ENCODE peak calls at places on chromosomes 6 and 20, in five cellular contexts. U is suprapubic skin, G is endothelial cell of umbilical vein, M is GM12878, T is uterus. Z is an unnamed sample.

GRCh38 chr6:87922947-87923330 is 124.7 kb upstream of the SPACA1 start:
- DNase-seq in U (no peak), G (no peak), M (peak), T (no peak), Z (no peak)

GRCh38 chr6:122696079-122696478 is 83.4 kb upstream of the FABP7 start:
- DNase-seq in U (no peak), G (peak), M (no peak), T (no peak), Z (no peak)

GRCh38 chr6:45378324-45378926 is 691 bp upstream of the SUPT3H start:
- DNase-seq in U (no peak), G (no peak), M (no peak), T (no peak), Z (peak)

GRCh38 chr6:129476810-129477209 is 233.2 kb downstream of the ARHGAP18 start:
- DNase-seq in U (no peak), G (no peak), M (no peak), T (no peak), Z (no peak)

GRCh38 chr20:35490736-35491181 is 35.4 kb downstream of the CEP250 start:
- DNase-seq in U (no peak), G (no peak), M (peak), T (no peak), Z (no peak)

GRCh38 chr6:75666590-75666989 is 64.9 kb downstream of the SENP6 start:
- DNase-seq in U (no peak), G (no peak), M (no peak), T (no peak), Z (no peak)

GRCh38 chr6:41021832-41022231 is 17.2 kb downstream of the UNC5CL start:
- DNase-seq in U (no peak), G (peak), M (no peak), T (no peak), Z (peak)

GRCh38 chr20:37145014-37145413 is 34.1 kb upstream of the RPN2 start:
- DNase-seq in U (no peak), G (no peak), M (no peak), T (no peak), Z (no peak)

GRCh38 chr20:32888636-32889035 is 29.9 kb downstream of the EFCAB8 start:
- DNase-seq in U (no peak), G (no peak), M (no peak), T (no peak), Z (no peak)

GRCh38 chr6:134047124-134047523 is 5.3 kb downstream of the SLC2A12 start:
- DNase-seq in U (no peak), G (no peak), M (no peak), T (no peak), Z (no peak)

GRCh38 chr20:53186630-53187029 is 214.5 kb downstream of the TSHZ2 start:
- DNase-seq in U (no peak), G (no peak), M (no peak), T (no peak), Z (no peak)

GRCh38 chr6:108838101-108838717 is 10.0 kb upstream of the ARMC2 start:
- DNase-seq in U (no peak), G (no peak), M (no peak), T (no peak), Z (no peak)

GRCh38 chr6:145206247-145206907 is 528.9 kb downstream of the EPM2A start:
- DNase-seq in U (no peak), G (no peak), M (no peak), T (no peak), Z (peak)

GRCh38 chr6:155165029-155165710 is 98.6 kb upstream of the CLDN20 start:
- DNase-seq in U (no peak), G (no peak), M (no peak), T (no peak), Z (no peak)

GRCh38 chr6:157753291-157753690 is 69.8 kb upstream of the SNX9 start:
- DNase-seq in U (no peak), G (no peak), M (no peak), T (no peak), Z (no peak)

GRCh38 chr6:15744824-15745402 is 82.1 kb upstream of the DTNBP1 start:
- DNase-seq in U (no peak), G (no peak), M (no peak), T (no peak), Z (no peak)

GRCh38 chr6:99013145-99013544 is 65.4 kb upstream of the FBXL4 start:
- DNase-seq in U (no peak), G (no peak), M (no peak), T (no peak), Z (no peak)

GRCh38 chr6:38656896-38657295 is 17.2 kb upstream of the BTBD9 start:
- DNase-seq in U (no peak), G (no peak), M (no peak), T (no peak), Z (no peak)

GRCh38 chr6:56764081-56764566 is 121.4 kb upstream of the DST start:
- DNase-seq in U (no peak), G (peak), M (peak), T (no peak), Z (peak)

GRCh38 chr20:31934968-31935764 is 16.7 kb downstream of the PDRG1 start:
- DNase-seq in U (no peak), G (no peak), M (no peak), T (no peak), Z (no peak)

GRCh38 chr6:15662246-15663056 is at the start of gene DTNBP1:
- DNase-seq in U (peak), G (peak), M (peak), T (peak), Z (peak)

GRCh38 chr6:52417675-52418111 is 2.4 kb upstream of the EFHC1 start:
- DNase-seq in U (no peak), G (peak), M (no peak), T (no peak), Z (no peak)

GRCh38 chr6:14863896-14864850 is 381.7 kb upstream of the JARID2 start:
- DNase-seq in U (no peak), G (no peak), M (no peak), T (no peak), Z (no peak)

GRCh38 chr6:140393665-140394064 is 1019.2 kb upstream of the CITED2 start:
- DNase-seq in U (no peak), G (peak), M (no peak), T (no peak), Z (no peak)

GRCh38 chr6:19837511-19838441 is 606 bp downstream of the ID4 start:
- DNase-seq in U (no peak), G (peak), M (no peak), T (peak), Z (no peak)

GRCh38 chr6:11534561-11534960 is 3.0 kb upstream of the TMEM170B start:
- DNase-seq in U (no peak), G (no peak), M (no peak), T (no peak), Z (no peak)

GRCh38 chr20:52497731-52498130 is 306.2 kb upstream of the ZFP64 start:
- DNase-seq in U (no peak), G (peak), M (no peak), T (no peak), Z (no peak)

GRCh38 chr6:136403166-136403980 is 113.7 kb upstream of the BCLAF1 start:
- DNase-seq in U (no peak), G (peak), M (no peak), T (peak), Z (peak)

GRCh38 chr20:44001667-44002596 is 87.3 kb downstream of the TOX2 start:
- DNase-seq in U (peak), G (no peak), M (peak), T (no peak), Z (no peak)

GRCh38 chr20:63055575-63056235 is 48.9 kb upstream of the BHLHE23 start:
- DNase-seq in U (peak), G (no peak), M (no peak), T (no peak), Z (peak)

GRCh38 chr6:137811121-137811911 is 55.7 kb upstream of the TNFAIP3 start:
- DNase-seq in U (peak), G (peak), M (peak), T (peak), Z (peak)

GRCh38 chr6:109240370-109241084 is 141.7 kb downstream of the CD164 start:
- DNase-seq in U (no peak), G (no peak), M (no peak), T (no peak), Z (no peak)

GRCh38 chr6:38432079-38432478 is 207.7 kb downstream of the BTBD9 start:
- DNase-seq in U (no peak), G (no peak), M (no peak), T (no peak), Z (no peak)

GRCh38 chr20:58544891-58545290 is 29.7 kb upstream of the APCDD1L start:
- DNase-seq in U (peak), G (no peak), M (no peak), T (no peak), Z (peak)
- H3K27ac ChIP-seq in U (no peak), G (no peak), M (no peak), T (no peak), Z (no peak)

GRCh38 chr6:169812257-169812644 is 60.8 kb downstream of the ERMARD start:
- DNase-seq in U (peak), G (no peak), M (no peak), T (no peak), Z (no peak)
- TF ChIP-seq CTCF in U (no peak), G (no peak), M (no peak), T (no peak), Z (no peak)

DNA sequence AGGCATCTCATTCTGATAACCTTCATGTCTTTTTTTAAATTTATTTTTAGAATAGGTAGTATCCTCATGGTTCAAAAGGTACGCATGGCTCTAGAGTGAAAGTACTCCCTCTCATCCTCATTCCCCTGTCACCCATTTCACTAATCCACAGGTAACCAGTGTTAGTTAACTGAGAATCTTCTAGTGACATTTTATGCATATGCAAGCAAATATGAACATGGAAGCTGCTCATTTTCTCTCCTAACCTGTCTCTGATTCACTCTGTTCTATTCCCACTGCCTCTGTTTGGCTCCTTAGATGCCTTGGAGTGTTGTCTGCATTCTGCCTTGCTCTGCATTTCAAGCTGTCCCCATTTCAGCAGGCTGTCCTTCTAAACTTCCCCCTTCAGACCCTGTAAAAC is 4.5 kb downstream of the NCOA7 start:
- DNase-seq in U (no peak), G (no peak), M (no peak), T (no peak), Z (no peak)
- TF ChIP-seq POLR2A in U (no peak), G (no peak), M (no peak), T (no peak), Z (no peak)

DNA sequence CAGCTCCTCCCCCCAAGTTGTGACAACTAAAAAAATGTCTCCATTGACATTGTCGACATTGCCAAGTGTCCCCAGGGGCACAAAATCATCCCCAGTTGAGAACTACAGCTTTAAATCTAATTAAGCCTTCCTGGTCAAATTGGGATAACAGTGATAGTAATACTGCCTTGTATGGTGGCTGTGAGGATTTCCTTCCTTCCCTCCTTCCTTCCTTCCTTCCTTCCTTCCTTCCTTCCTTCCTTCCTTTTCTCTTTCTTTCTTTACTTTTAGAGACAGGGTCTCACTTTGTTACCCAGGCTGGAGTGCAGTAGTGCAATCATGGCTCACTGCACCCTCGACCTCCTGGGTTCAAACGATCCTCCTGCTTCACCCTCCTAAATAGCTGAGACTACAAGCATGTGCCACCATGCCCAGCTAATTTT is 29.5 kb upstream of the ARFGEF2 start:
- DNase-seq in U (no peak), G (no peak), M (no peak), T (no peak), Z (no peak)
- H3K27ac ChIP-seq in U (no peak), G (no peak), M (no peak), T (no peak), Z (no peak)